ENCODE peak calls at places on chromosomes 7 and 10, in six cellular contexts. One of them, this sample, is unnamed.

GRCh38 chr10:59907918-59908807 is 1.8 kb upstream of the CCDC6 start:
- DNase-seq in heart left ventricle: peak; percentile 65
- DNase-seq in cardiac muscle cell: peak; percentile 66
- DNase-seq in uterus: peak; percentile 78
- DNase-seq in pancreas: peak; percentile 33
- DNase-seq in H9: peak; percentile 86
- DNase-seq in this sample: peak; percentile 54

GRCh38 chr7:130468612-130469011 is 23.3 kb upstream of the MEST start:
- DNase-seq in heart left ventricle: no peak
- DNase-seq in cardiac muscle cell: no peak
- DNase-seq in uterus: no peak
- DNase-seq in pancreas: no peak
- DNase-seq in H9: no peak
- DNase-seq in this sample: no peak

GRCh38 chr7:91165846-91166230 is 98.4 kb upstream of the FZD1 start:
- DNase-seq in heart left ventricle: no peak
- DNase-seq in cardiac muscle cell: no peak
- DNase-seq in uterus: no peak
- DNase-seq in pancreas: no peak
- DNase-seq in H9: no peak
- DNase-seq in this sample: no peak

GRCh38 chr10:17210361-17210760 is 8.9 kb upstream of the TRDMT1 start:
- DNase-seq in heart left ventricle: no peak
- DNase-seq in cardiac muscle cell: no peak
- DNase-seq in uterus: no peak
- DNase-seq in pancreas: no peak
- DNase-seq in H9: no peak
- DNase-seq in this sample: no peak

GRCh38 chr10:20958225-20958624 is 61.1 kb upstream of the NEBL start:
- DNase-seq in heart left ventricle: no peak
- DNase-seq in cardiac muscle cell: no peak
- DNase-seq in uterus: no peak
- DNase-seq in pancreas: no peak
- DNase-seq in H9: no peak
- DNase-seq in this sample: no peak

GRCh38 chr7:88835147-88835728 is 39.7 kb upstream of the TEX47 start:
- DNase-seq in heart left ventricle: no peak
- DNase-seq in cardiac muscle cell: peak; percentile 50
- DNase-seq in uterus: no peak
- DNase-seq in pancreas: no peak
- DNase-seq in H9: no peak
- DNase-seq in this sample: no peak

GRCh38 chr7:105805619-105806018 is 70.8 kb downstream of the ATXN7L1 start:
- DNase-seq in heart left ventricle: no peak
- DNase-seq in cardiac muscle cell: no peak
- DNase-seq in uterus: no peak
- DNase-seq in pancreas: no peak
- DNase-seq in H9: peak; percentile 70
- DNase-seq in this sample: no peak

GRCh38 chr10:91162495-91163268 is 57.8 kb upstream of the PCGF5 start:
- DNase-seq in heart left ventricle: peak; percentile 89
- DNase-seq in cardiac muscle cell: peak; percentile 67
- DNase-seq in uterus: peak; percentile 72
- DNase-seq in pancreas: peak; percentile 86
- DNase-seq in H9: peak; percentile 33
- DNase-seq in this sample: peak; percentile 87

GRCh38 chr7:115340828-115341227 is 418.9 kb downstream of the MDFIC start:
- DNase-seq in heart left ventricle: no peak
- DNase-seq in cardiac muscle cell: no peak
- DNase-seq in uterus: no peak
- DNase-seq in pancreas: no peak
- DNase-seq in H9: no peak
- DNase-seq in this sample: no peak

GRCh38 chr10:84412482-84412881 is 84.1 kb downstream of the CCSER2 start:
- DNase-seq in heart left ventricle: no peak
- DNase-seq in cardiac muscle cell: no peak
- DNase-seq in uterus: no peak
- DNase-seq in pancreas: no peak
- DNase-seq in H9: no peak
- DNase-seq in this sample: no peak

GRCh38 chr10:108358912-108359311 is 1194.4 kb upstream of the SORCS1 start:
- DNase-seq in heart left ventricle: no peak
- DNase-seq in cardiac muscle cell: no peak
- DNase-seq in uterus: no peak
- DNase-seq in pancreas: no peak
- DNase-seq in H9: no peak
- DNase-seq in this sample: no peak

GRCh38 chr10:1149793-1150637 is 93.8 kb downstream of the WDR37 start:
- DNase-seq in heart left ventricle: peak; percentile 59
- DNase-seq in cardiac muscle cell: peak; percentile 71
- DNase-seq in uterus: no peak
- DNase-seq in pancreas: no peak
- DNase-seq in H9: no peak
- DNase-seq in this sample: no peak

GRCh38 chr10:103281753-103282152 is 4.8 kb downstream of the INA start:
- DNase-seq in heart left ventricle: no peak
- DNase-seq in cardiac muscle cell: peak; percentile 81
- DNase-seq in uterus: no peak
- DNase-seq in pancreas: no peak
- DNase-seq in H9: peak; percentile 94
- DNase-seq in this sample: no peak

GRCh38 chr7:142784096-142784495 is 13.3 kb downstream of the PRSS2 start:
- DNase-seq in heart left ventricle: no peak
- DNase-seq in cardiac muscle cell: no peak
- DNase-seq in uterus: no peak
- DNase-seq in pancreas: no peak
- DNase-seq in H9: no peak
- DNase-seq in this sample: no peak

GRCh38 chr7:44180631-44181030 is 8.6 kb downstream of the GCK start:
- DNase-seq in heart left ventricle: no peak
- DNase-seq in cardiac muscle cell: no peak
- DNase-seq in uterus: no peak
- DNase-seq in pancreas: no peak
- DNase-seq in H9: peak; percentile 13
- DNase-seq in this sample: no peak

GRCh38 chr7:139035588-139036353 is at the start of gene ZC3HAV1L:
- DNase-seq in heart left ventricle: peak; percentile 67
- DNase-seq in cardiac muscle cell: peak; percentile 37
- DNase-seq in uterus: peak; percentile 53
- DNase-seq in pancreas: peak; percentile 66
- DNase-seq in H9: peak; percentile 61
- DNase-seq in this sample: peak; percentile 66

GRCh38 chr10:93034426-93034825 is 26.2 kb upstream of the CYP26C1 start:
- DNase-seq in heart left ventricle: no peak
- DNase-seq in cardiac muscle cell: no peak
- DNase-seq in uterus: no peak
- DNase-seq in pancreas: no peak
- DNase-seq in H9: no peak
- DNase-seq in this sample: no peak

GRCh38 chr10:69119896-69120295 is 4.1 kb upstream of the VPS26A start:
- DNase-seq in heart left ventricle: no peak
- DNase-seq in cardiac muscle cell: no peak
- DNase-seq in uterus: no peak
- DNase-seq in pancreas: no peak
- DNase-seq in H9: no peak
- DNase-seq in this sample: no peak

GRCh38 chr7:84162584-84162983 is 32.0 kb downstream of the SEMA3A start:
- DNase-seq in heart left ventricle: no peak
- DNase-seq in cardiac muscle cell: no peak
- DNase-seq in uterus: no peak
- DNase-seq in pancreas: no peak
- DNase-seq in H9: no peak
- DNase-seq in this sample: no peak

GRCh38 chr10:124575107-124576035 is 113.7 kb downstream of the LHPP start:
- DNase-seq in heart left ventricle: peak; percentile 3
- DNase-seq in cardiac muscle cell: no peak
- DNase-seq in uterus: no peak
- DNase-seq in pancreas: no peak
- DNase-seq in H9: no peak
- DNase-seq in this sample: no peak

GRCh38 chr10:125165584-125166340 is 5.4 kb upstream of the CTBP2 start:
- DNase-seq in heart left ventricle: no peak
- DNase-seq in cardiac muscle cell: no peak
- DNase-seq in uterus: no peak
- DNase-seq in pancreas: no peak
- DNase-seq in H9: no peak
- DNase-seq in this sample: no peak

GRCh38 chr7:30817060-30817770 is 46.0 kb downstream of the MINDY4 start:
- DNase-seq in heart left ventricle: no peak
- DNase-seq in cardiac muscle cell: no peak
- DNase-seq in uterus: no peak
- DNase-seq in pancreas: no peak
- DNase-seq in H9: no peak
- DNase-seq in this sample: no peak

GRCh38 chr7:158655931-158656441 is 48.6 kb downstream of the NCAPG2 start:
- DNase-seq in heart left ventricle: no peak
- DNase-seq in cardiac muscle cell: no peak
- DNase-seq in uterus: no peak
- DNase-seq in pancreas: no peak
- DNase-seq in H9: no peak
- DNase-seq in this sample: no peak

GRCh38 chr10:60353519-60354258 is 36.0 kb downstream of the ANK3 start:
- DNase-seq in heart left ventricle: peak; percentile 70
- DNase-seq in cardiac muscle cell: no peak
- DNase-seq in uterus: no peak
- DNase-seq in pancreas: no peak
- DNase-seq in H9: no peak
- DNase-seq in this sample: peak; percentile 43

GRCh38 chr10:33566426-33566825 is 232.0 kb upstream of the NRP1 start:
- DNase-seq in heart left ventricle: no peak
- DNase-seq in cardiac muscle cell: no peak
- DNase-seq in uterus: no peak
- DNase-seq in pancreas: no peak
- DNase-seq in H9: peak; percentile 35
- DNase-seq in this sample: no peak

DNA sequence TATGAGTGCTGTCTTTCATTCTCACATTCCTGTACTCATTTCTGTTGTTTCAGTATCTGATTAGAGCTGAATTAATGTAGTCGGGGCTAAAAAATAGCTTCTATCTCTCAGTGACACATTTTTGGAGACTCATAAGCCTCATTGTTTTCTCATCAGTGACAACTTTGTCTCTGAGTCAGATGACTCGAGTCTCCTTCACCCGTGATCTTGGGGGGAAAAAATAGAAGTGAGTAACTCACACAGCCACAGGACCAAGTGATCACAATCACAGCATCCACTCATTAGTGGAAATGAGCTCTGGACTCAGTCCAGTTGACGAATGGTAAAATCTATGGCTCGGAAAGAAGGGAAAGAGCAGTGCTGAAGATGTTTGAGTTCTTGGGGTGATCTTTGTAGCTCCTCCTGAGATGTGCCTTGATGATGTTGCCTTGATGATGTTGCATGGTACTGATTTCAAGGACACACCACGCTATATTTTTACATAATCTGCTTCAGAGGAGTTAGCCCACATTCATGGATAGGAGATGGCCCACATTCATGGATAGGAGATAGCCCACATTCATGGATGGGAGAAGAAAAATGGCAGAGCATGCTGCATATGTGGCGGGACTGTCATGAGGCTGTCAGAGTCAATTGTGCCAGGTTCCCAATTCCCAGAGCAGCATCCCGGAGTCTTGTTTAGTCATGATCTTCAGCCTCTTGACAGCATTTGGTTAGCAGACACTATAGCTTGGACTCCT is 214.7 kb downstream of the CELF2 start:
- DNase-seq in heart left ventricle: no peak
- DNase-seq in cardiac muscle cell: no peak
- DNase-seq in uterus: no peak
- DNase-seq in pancreas: no peak
- DNase-seq in H9: no peak
- DNase-seq in this sample: no peak
- H3K27me3 ChIP-seq in heart left ventricle: no peaks in the 10 kb centered on the region
- H3K27me3 ChIP-seq in cardiac muscle cell: no peaks in the 10 kb centered on the region
- H3K27me3 ChIP-seq in uterus: no peaks in the 10 kb centered on the region
- H3K27me3 ChIP-seq in pancreas: no peaks in the 10 kb centered on the region
- H3K27me3 ChIP-seq in H9: no peaks in the 10 kb centered on the region
- H3K27me3 ChIP-seq in this sample: no peaks in the 10 kb centered on the region

GRCh38 chr7:95899919-95900513 is 127.7 kb downstream of the DYNC1I1 start:
- DNase-seq in heart left ventricle: no peak
- DNase-seq in cardiac muscle cell: peak; percentile 6
- DNase-seq in uterus: no peak
- DNase-seq in pancreas: no peak
- DNase-seq in H9: peak; percentile 55
- DNase-seq in this sample: no peak
- TF ChIP-seq CTCF in heart left ventricle: no peak
- TF ChIP-seq CTCF in cardiac muscle cell: no peak
- TF ChIP-seq CTCF in uterus: no peak
- TF ChIP-seq CTCF in pancreas: no peak
- TF ChIP-seq CTCF in H9: peak; percentile 57
- TF ChIP-seq CTCF in this sample: no peak

DNA sequence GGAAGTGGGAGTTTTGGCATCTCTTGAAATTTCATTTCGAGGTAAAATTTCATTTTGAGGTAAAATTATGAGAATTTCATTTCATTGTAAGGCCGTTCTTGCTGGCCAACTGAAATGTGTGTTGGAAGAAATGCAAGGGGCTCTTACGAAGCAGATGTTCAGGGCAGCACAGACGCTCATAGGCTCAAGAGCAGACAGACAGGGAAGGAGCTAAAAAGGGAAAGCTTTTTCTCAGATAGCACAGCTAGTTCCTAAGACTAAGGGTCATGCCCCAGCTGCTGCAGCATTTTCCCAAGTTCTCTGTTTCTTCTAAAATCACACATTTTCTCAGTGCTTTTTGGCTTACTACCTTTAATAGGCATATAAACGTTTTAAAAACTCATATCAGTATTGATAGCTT is 65.1 kb upstream of the SFMBT2 start:
- DNase-seq in heart left ventricle: no peak
- DNase-seq in cardiac muscle cell: peak; percentile 56
- DNase-seq in uterus: no peak
- DNase-seq in pancreas: no peak
- DNase-seq in H9: no peak
- DNase-seq in this sample: no peak
- H3K27ac ChIP-seq in heart left ventricle: no peak overlapping the region
- H3K27ac ChIP-seq in cardiac muscle cell: no peak overlapping the region
- H3K27ac ChIP-seq in uterus: no peak overlapping the region
- H3K27ac ChIP-seq in pancreas: peak overlapping the region; percentile 39
- H3K27ac ChIP-seq in H9: no peak overlapping the region
- H3K27ac ChIP-seq in this sample: no peak overlapping the region

GRCh38 chr10:132459252-132460028 is 62.4 kb downstream of the PWWP2B start:
- DNase-seq in heart left ventricle: peak; percentile 25
- DNase-seq in cardiac muscle cell: no peak
- DNase-seq in uterus: peak; percentile 32
- DNase-seq in pancreas: peak; percentile 54
- DNase-seq in H9: peak; percentile 21
- DNase-seq in this sample: peak; percentile 51

GRCh38 chr10:132458071-132458594 is 61.1 kb downstream of the PWWP2B start:
- DNase-seq in heart left ventricle: peak; percentile 24
- DNase-seq in cardiac muscle cell: no peak
- DNase-seq in uterus: no peak
- DNase-seq in pancreas: peak; percentile 47
- DNase-seq in H9: no peak
- DNase-seq in this sample: no peak

GRCh38 chr10:132457328-132458070 is 60.5 kb downstream of the PWWP2B start:
- DNase-seq in heart left ventricle: peak; percentile 25
- DNase-seq in cardiac muscle cell: no peak
- DNase-seq in uterus: no peak
- DNase-seq in pancreas: peak; percentile 37
- DNase-seq in H9: no peak
- DNase-seq in this sample: peak; percentile 26

GRCh38 chr10:132460071-132460470 is 63.1 kb downstream of the PWWP2B start:
- DNase-seq in heart left ventricle: peak; percentile 10
- DNase-seq in cardiac muscle cell: no peak
- DNase-seq in uterus: no peak
- DNase-seq in pancreas: peak; percentile 36
- DNase-seq in H9: no peak
- DNase-seq in this sample: peak; percentile 53

GRCh38 chr10:132458595-132459251 is 61.7 kb downstream of the PWWP2B start:
- DNase-seq in heart left ventricle: peak; percentile 64
- DNase-seq in cardiac muscle cell: peak; percentile 72
- DNase-seq in uterus: peak; percentile 62
- DNase-seq in pancreas: peak; percentile 74
- DNase-seq in H9: peak; percentile 72
- DNase-seq in this sample: peak; percentile 70
- H3K27me3 ChIP-seq in heart left ventricle: no peaks in the 10 kb centered on the region
- H3K27me3 ChIP-seq in cardiac muscle cell: no peaks in the 10 kb centered on the region
- H3K27me3 ChIP-seq in uterus: no peaks in the 10 kb centered on the region
- H3K27me3 ChIP-seq in pancreas: no peaks in the 10 kb centered on the region
- H3K27me3 ChIP-seq in H9: no peaks in the 10 kb centered on the region
- H3K27me3 ChIP-seq in this sample: no peaks in the 10 kb centered on the region